ENCODE peak calls at places on chromosome 10, in seven cellular contexts. Q is GM10248, O is kidney, J is astrocyte of the spinal cord, X is foreskin fibroblast, M is fibroblast of the aortic adventitia, F is AG09319. D is an unnamed sample.

GRCh38 chr10:102299873-102300272 is 54.5 kb downstream of the GBF1 start:
- DNase-seq in X (peak), F (no peak), M (peak), J (peak), Q (no peak), O (no peak), D (no peak)

GRCh38 chr10:42769653-42770052 is 12.9 kb upstream of the BMS1 start:
- DNase-seq in J (no peak), Q (no peak), O (no peak), M (no peak), F (no peak), X (no peak), D (no peak)

GRCh38 chr10:100186253-100186780 is 488 bp upstream of the ERLIN1 start:
- DNase-seq in J (no peak), F (no peak), M (peak), O (peak), X (peak), Q (no peak), D (peak)

GRCh38 chr10:5654218-5654755 is 12.1 kb downstream of the ASB13 start:
- DNase-seq in M (no peak), J (no peak), O (no peak), F (no peak), X (no peak), Q (no peak), D (no peak)

GRCh38 chr10:52256832-52257691 is 57.0 kb upstream of the DKK1 start:
- DNase-seq in J (no peak), O (no peak), F (no peak), M (peak), Q (peak), X (no peak), D (no peak)

GRCh38 chr10:126133906-126134703 is 237.7 kb downstream of the FANK1 start:
- DNase-seq in O (no peak), F (peak), J (peak), Q (no peak), M (peak), X (peak), D (no peak)

GRCh38 chr10:79382491-79382941 is 35.2 kb downstream of the PPIF start:
- DNase-seq in Q (no peak), O (peak), X (peak), M (no peak), J (no peak), F (no peak), D (no peak)

GRCh38 chr10:100999742-101000601 is at the start of gene LZTS2:
- DNase-seq in O (peak), Q (no peak), F (no peak), X (peak), J (no peak), M (peak), D (peak)

GRCh38 chr10:43219848-43220247 is 47.0 kb downstream of the RASGEF1A start:
- DNase-seq in Q (no peak), F (no peak), O (peak), X (no peak), M (no peak), J (no peak), D (no peak)

GRCh38 chr10:28496481-28496961 is 36.4 kb upstream of the WAC start:
- DNase-seq in Q (no peak), X (no peak), O (no peak), M (no peak), F (no peak), J (no peak), D (no peak)

GRCh38 chr10:13117842-13118783 is 18.1 kb downstream of the OPTN start:
- DNase-seq in X (no peak), O (no peak), J (no peak), M (no peak), Q (no peak), F (no peak), D (no peak)

GRCh38 chr10:96509017-96509641 is 4.6 kb downstream of the TLL2 start:
- DNase-seq in M (peak), X (peak), J (peak), Q (no peak), O (no peak), F (no peak), D (no peak)

GRCh38 chr10:96512524-96512991 is 1.2 kb downstream of the TLL2 start:
- DNase-seq in O (peak), F (no peak), M (peak), J (peak), Q (no peak), X (peak), D (peak)

GRCh38 chr10:96513686-96514551 is at the start of gene TLL2:
- DNase-seq in M (peak), Q (peak), F (peak), O (peak), X (peak), J (peak), D (peak)

GRCh38 chr10:96512997-96513685 is 585 bp downstream of the TLL2 start:
- DNase-seq in Q (no peak), M (peak), O (peak), F (no peak), X (peak), J (peak), D (no peak)

DNA sequence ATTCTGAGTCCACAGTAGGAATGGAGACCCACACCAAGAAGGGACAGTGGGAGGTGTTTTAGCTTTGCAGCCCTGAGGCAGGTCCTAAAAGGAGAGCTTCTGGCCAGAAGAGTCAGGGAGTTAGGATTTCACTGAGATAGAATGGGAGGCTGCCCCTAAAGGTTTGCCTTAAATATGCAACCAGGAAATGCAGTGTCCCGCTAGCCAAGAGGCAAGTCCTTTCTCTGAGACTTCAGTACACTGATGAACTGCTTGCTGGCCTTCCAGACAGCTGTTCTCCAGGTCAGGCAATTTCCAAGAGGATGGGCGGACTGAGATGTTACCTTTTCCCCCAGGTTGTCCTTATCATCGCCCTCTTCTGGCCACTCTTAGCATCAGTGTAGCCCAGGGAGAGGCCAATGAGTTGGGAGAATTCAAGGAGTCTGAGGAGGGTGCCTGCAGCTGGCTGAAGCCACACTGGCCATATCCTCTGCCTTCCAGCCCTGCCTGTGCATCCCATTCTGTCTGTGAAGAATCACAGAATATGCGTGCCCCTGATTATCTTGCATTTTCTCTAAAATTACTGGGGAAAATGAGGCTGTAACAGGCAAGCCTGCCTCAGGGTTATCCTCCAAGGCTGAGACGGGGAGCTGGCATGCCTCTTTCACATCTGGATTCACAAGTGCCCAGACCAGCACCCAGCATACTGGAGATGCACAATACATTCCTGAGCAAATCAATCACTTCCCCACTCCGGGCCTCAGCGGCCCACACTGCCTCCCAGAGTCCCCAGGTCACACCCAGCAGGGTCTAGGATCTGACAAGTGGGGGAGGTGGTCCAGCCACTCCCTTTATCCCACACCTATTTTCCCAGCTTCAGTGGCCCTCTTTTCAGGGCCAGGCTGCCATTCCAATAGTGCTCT is 2.4 kb downstream of the TLL2 start:
- DNase-seq in X (peak), F (no peak), O (no peak), Q (peak), J (peak), M (peak), D (peak)
- TF ChIP-seq CTCF in X (peak), F (peak), O (peak), Q (peak), J (peak), M (peak), D (peak)

GRCh38 chr10:92763634-92764155 is 73.9 kb downstream of the HHEX start:
- DNase-seq in Q (no peak), F (no peak), X (no peak), J (no peak), M (no peak), O (no peak), D (no peak)

GRCh38 chr10:92757720-92758119 is 68.0 kb downstream of the HHEX start:
- DNase-seq in J (no peak), Q (no peak), F (no peak), M (no peak), X (no peak), O (no peak), D (no peak)

GRCh38 chr10:92758594-92758993 is 68.8 kb downstream of the HHEX start:
- DNase-seq in F (no peak), X (no peak), M (no peak), Q (no peak), O (no peak), J (no peak), D (no peak)

GRCh38 chr10:92760609-92761008 is 70.9 kb downstream of the HHEX start:
- DNase-seq in Q (no peak), O (no peak), J (peak), X (peak), F (peak), M (peak), D (no peak)

GRCh38 chr10:92761576-92761975 is 71.8 kb downstream of the HHEX start:
- DNase-seq in J (no peak), M (peak), F (no peak), Q (no peak), X (peak), O (no peak), D (no peak)
- TF ChIP-seq CTCF in J (no peak), M (no peak), F (no peak), Q (no peak), X (no peak), O (no peak), D (no peak)

GRCh38 chr10:75234683-75235374 is 928 bp downstream of the COMTD1 start:
- DNase-seq in F (no peak), Q (no peak), M (no peak), J (no peak), X (no peak), O (peak), D (peak)
- TF ChIP-seq CTCF in F (no peak), Q (peak), M (no peak), J (no peak), X (no peak), O (no peak), D (no peak)

GRCh38 chr10:84427903-84428650 is 99.7 kb downstream of the CCSER2 start:
- DNase-seq in J (peak), O (no peak), Q (no peak), M (no peak), X (no peak), F (no peak), D (no peak)
- TF ChIP-seq CTCF in J (no peak), O (no peak), Q (no peak), M (no peak), X (no peak), F (no peak), D (no peak)

DNA sequence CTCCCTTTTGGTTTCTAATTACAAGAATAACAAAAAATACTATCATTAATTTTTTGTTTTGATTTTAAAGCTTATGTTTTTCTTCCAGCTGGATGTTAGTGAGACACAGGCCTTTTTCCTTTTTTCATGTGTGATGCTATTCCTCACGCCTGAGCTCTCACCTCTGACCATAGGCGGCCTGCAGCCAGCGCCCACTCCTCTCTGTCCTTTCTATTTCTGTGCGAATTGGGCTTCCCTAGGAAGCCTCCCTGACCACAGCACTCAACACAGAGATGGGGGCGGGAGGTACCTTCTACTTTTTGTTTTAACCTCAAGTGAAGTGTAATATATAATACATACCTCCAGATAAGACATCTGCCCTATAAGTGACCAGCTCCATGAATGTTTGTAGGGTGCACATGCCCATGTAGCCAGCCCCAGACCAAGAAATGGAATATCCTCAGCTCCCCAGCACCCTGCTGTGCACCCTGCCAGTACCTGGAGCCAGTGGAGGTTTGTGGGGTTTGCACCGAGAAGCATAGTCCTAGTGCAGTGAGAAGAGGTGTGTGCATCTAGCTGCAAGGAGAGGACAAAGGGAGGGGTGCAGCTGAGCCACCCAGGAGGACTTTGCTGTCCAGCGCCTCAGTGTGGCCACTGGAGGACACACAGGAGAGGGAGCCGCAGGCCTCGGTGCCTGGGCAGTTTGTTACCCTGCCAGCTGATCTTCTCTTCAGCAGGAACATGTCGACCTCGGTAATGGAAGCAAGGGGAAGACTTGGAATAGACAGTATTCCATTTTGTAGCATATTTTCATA is 38.5 kb downstream of the BNIP3 start:
- DNase-seq in F (no peak), M (peak), Q (no peak), X (peak), J (no peak), O (no peak), D (peak)
- TF ChIP-seq CTCF in F (no peak), M (no peak), Q (peak), X (peak), J (peak), O (peak), D (peak)

DNA sequence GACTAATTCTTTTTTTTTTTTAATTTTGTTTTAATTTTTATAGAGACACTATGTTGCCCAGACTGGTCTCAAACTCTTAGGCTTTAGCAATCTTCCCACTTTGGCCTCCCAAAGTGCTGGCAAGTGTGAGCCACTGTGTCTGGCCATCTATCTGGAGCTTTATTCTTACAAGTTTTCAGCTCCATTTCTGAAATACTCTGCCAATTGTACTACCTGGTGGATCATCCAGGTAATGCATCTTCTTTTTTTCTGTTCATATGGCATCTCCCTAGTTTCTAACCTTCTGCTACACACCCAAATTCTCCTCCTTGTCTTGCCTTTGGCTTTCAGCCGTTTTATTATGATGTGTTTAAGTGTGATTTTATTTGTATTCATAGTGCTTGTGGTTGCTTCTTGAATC is 40.2 kb downstream of the ZNF365 start:
- DNase-seq in X (peak), Q (no peak), F (no peak), M (no peak), O (no peak), J (no peak), D (no peak)
- TF ChIP-seq CTCF in X (no peak), Q (no peak), F (no peak), M (peak), O (no peak), J (no peak), D (no peak)